ENCODE peak calls at places on chromosome X, in eight cellular contexts. Z is effector CD4-positive, alpha-beta T cell; U is NCI-H524; B is fibroblast of lung; G is GM19239; R is H4; V is SJCRH30; J is brain microvascular endothelial cell. K is an unnamed sample.

GRCh38 chrX:72532371-72532770 is 40.3 kb downstream of the HDAC8 start:
- DNase-seq in Z (no peak), U (no peak), B (no peak), G (no peak), R (no peak), V (no peak), J (peak; percentile 18), K (no peak)

GRCh38 chrX:124035657-124036056 is 74.2 kb downstream of the STAG2 start:
- DNase-seq in Z (no peak), U (no peak), B (no peak), G (no peak), R (no peak), V (no peak), J (no peak), K (no peak)

GRCh38 chrX:63686878-63687714 is 97.9 kb downstream of the ARHGEF9 start:
- DNase-seq in Z (no peak), U (peak; percentile 11), B (peak; percentile 48), G (peak; percentile 2), R (peak; percentile 32), V (peak; percentile 68), J (peak; percentile 39), K (no peak)

GRCh38 chrX:318739-319578 is at the start of gene GTPBP6:
- DNase-seq in Z (peak; percentile 100), U (no peak), B (peak; percentile 100), G (peak; percentile 86), R (peak; percentile 100), V (peak; percentile 98), J (peak; percentile 99), K (no peak)

GRCh38 chrX:149647505-149647904 is 15.9 kb upstream of the TMEM185A start:
- DNase-seq in Z (no peak), U (no peak), B (no peak), G (no peak), R (no peak), V (no peak), J (no peak), K (no peak)

GRCh38 chrX:46407036-46407752 is 138.0 kb downstream of the ZNF674 start:
- DNase-seq in Z (no peak), U (no peak), B (no peak), G (no peak), R (no peak), V (peak; percentile 34), J (no peak), K (no peak)

GRCh38 chrX:153645921-153646481 is 1.0 kb upstream of the DUSP9 start:
- DNase-seq in Z (no peak), U (no peak), B (no peak), G (no peak), R (no peak), V (no peak), J (no peak), K (no peak)

GRCh38 chrX:17613979-17614572 is 123.2 kb upstream of the SCML1 start:
- DNase-seq in Z (no peak), U (no peak), B (peak; percentile 66), G (no peak), R (peak; percentile 86), V (peak; percentile 89), J (no peak), K (no peak)

GRCh38 chrX:56564182-56564885 is 907 bp downstream of the UBQLN2 start:
- DNase-seq in Z (no peak), U (peak; percentile 28), B (peak; percentile 29), G (no peak), R (peak; percentile 5), V (peak; percentile 14), J (peak; percentile 6), K (peak; percentile 27)

GRCh38 chrX:100658936-100659335 is 14.9 kb downstream of the SRPX2 start:
- DNase-seq in Z (no peak), U (no peak), B (peak; percentile 35), G (no peak), R (no peak), V (no peak), J (no peak), K (no peak)

GRCh38 chrX:73562986-73563739 is at the start of gene CHIC1:
- DNase-seq in Z (peak; percentile 56), U (peak; percentile 78), B (peak; percentile 75), G (peak; percentile 34), R (peak; percentile 83), V (peak; percentile 88), J (peak; percentile 49), K (peak; percentile 59)

GRCh38 chrX:88621278-88621677 is 125.7 kb upstream of the CPXCR1 start:
- DNase-seq in Z (no peak), U (no peak), B (no peak), G (no peak), R (no peak), V (no peak), J (no peak), K (no peak)

GRCh38 chrX:49188468-49189076 is 2.4 kb upstream of the PRICKLE3 start:
- DNase-seq in Z (no peak), U (no peak), B (no peak), G (no peak), R (no peak), V (no peak), J (no peak), K (no peak)

GRCh38 chrX:47384502-47384901 is 14.1 kb downstream of the ZNF157 start:
- DNase-seq in Z (peak; percentile 73), U (peak; percentile 4), B (peak; percentile 71), G (peak; percentile 10), R (peak; percentile 27), V (peak; percentile 68), J (peak; percentile 32), K (peak; percentile 18)

GRCh38 chrX:36434521-36434920 is 515.0 kb downstream of the CFAP47 start:
- DNase-seq in Z (no peak), U (no peak), B (peak; percentile 15), G (no peak), R (peak; percentile 8), V (no peak), J (no peak), K (no peak)

GRCh38 chrX:36431819-36432218 is 512.3 kb downstream of the CFAP47 start:
- DNase-seq in Z (no peak), U (no peak), B (peak; percentile 62), G (no peak), R (peak; percentile 29), V (peak; percentile 11), J (peak; percentile 51), K (no peak)

K was measured in occipital lobe.